ENCODE peak calls at places on chromosomes 16 and 17, in eight cellular contexts. Z is A549, D is PC-3, R is cardiac fibroblast, Y is body of pancreas, Q is fibroblast of mammary gland, P is uterus, O is mammary epithelial cell. S is an unnamed sample.

GRCh38 chr17:38353084-38353604 is 1.5 kb downstream of the SOCS7 start:
- DNase-seq in O (no peak), Y (no peak), Z (no peak), D (no peak), P (no peak), Q (peak; percentile 15), R (no peak), S (no peak)

GRCh38 chr16:12551946-12552345 is 251.7 kb downstream of the CPPED1 start:
- DNase-seq in Q (no peak), Y (no peak), P (no peak), Z (no peak), D (no peak), R (peak; percentile 29), O (no peak), S (no peak)

GRCh38 chr16:84689126-84689525 is 10.7 kb upstream of the USP10 start:
- DNase-seq in Q (peak; percentile 94), Y (no peak), Z (no peak), R (peak; percentile 71), P (no peak), O (peak; percentile 52), D (peak; percentile 35), S (peak; percentile 77)

GRCh38 chr16:78648517-78648916 is 549.1 kb downstream of the WWOX start:
- DNase-seq in P (no peak), Q (peak; percentile 7), O (no peak), Y (no peak), R (peak; percentile 48), Z (no peak), D (no peak), S (no peak)

GRCh38 chr17:65975878-65976277 is 216.1 kb downstream of the CEP112 start:
- DNase-seq in O (no peak), D (no peak), Q (no peak), P (no peak), Y (no peak), R (no peak), Z (no peak), S (peak; percentile 9)

GRCh38 chr17:53118948-53119347 is 703.8 kb upstream of the KIF2B start:
- DNase-seq in R (no peak), P (no peak), D (no peak), Z (no peak), O (no peak), Y (no peak), Q (no peak), S (no peak)

GRCh38 chr17:77451894-77452852 is 311.4 kb downstream of the SEC14L1 start:
- DNase-seq in O (peak; percentile 62), Z (no peak), D (no peak), Q (peak; percentile 67), Y (peak; percentile 65), R (peak; percentile 83), P (peak; percentile 69), S (peak; percentile 83)

GRCh38 chr16:56667581-56668571 is at the start of gene MT1G:
- DNase-seq in Z (no peak), P (no peak), Q (no peak), Y (peak; percentile 91), D (no peak), O (no peak), R (peak; percentile 34), S (no peak)

GRCh38 chr16:59213952-59214351 is 479.8 kb upstream of the GOT2 start:
- DNase-seq in Q (no peak), D (no peak), O (no peak), P (no peak), Z (no peak), R (no peak), Y (no peak), S (no peak)

GRCh38 chr17:50426814-50427787 is 1.1 kb downstream of the ACSF2 start:
- DNase-seq in R (peak; percentile 37), O (peak; percentile 43), P (no peak), Z (peak; percentile 87), D (peak; percentile 57), Q (peak; percentile 14), Y (peak; percentile 26), S (peak; percentile 48)

GRCh38 chr16:4936991-4937781 is at the start of gene PPL:
- DNase-seq in Q (no peak), D (peak; percentile 86), P (peak; percentile 75), R (peak; percentile 35), Z (no peak), Y (peak; percentile 96), O (peak; percentile 78), S (peak; percentile 73)

GRCh38 chr17:29717817-29718216 is 95.1 kb upstream of the CORO6 start:
- DNase-seq in Q (no peak), R (no peak), O (no peak), Y (no peak), D (no peak), P (no peak), Z (no peak), S (no peak)

GRCh38 chr17:32006957-32007462 is at the start of gene LRRC37B:
- DNase-seq in D (peak; percentile 75), O (peak; percentile 76), Y (peak; percentile 81), Q (peak; percentile 59), R (peak; percentile 80), P (peak; percentile 90), Z (peak; percentile 85), S (peak; percentile 79)

GRCh38 chr17:32015245-32016013 is 8.2 kb downstream of the LRRC37B start:
- DNase-seq in Q (peak; percentile 16), R (no peak), O (no peak), P (no peak), D (peak; percentile 86), Z (no peak), Y (no peak), S (peak; percentile 82)

GRCh38 chr17:32007463-32008298 is 498 bp downstream of the LRRC37B start:
- DNase-seq in O (peak; percentile 27), R (peak; percentile 26), D (peak; percentile 24), Z (peak; percentile 45), P (peak; percentile 27), Q (peak; percentile 23), Y (peak; percentile 17), S (peak; percentile 41)

GRCh38 chr17:32009262-32009542 is 2.0 kb downstream of the LRRC37B start:
- DNase-seq in Q (no peak), Y (no peak), P (no peak), Z (no peak), O (no peak), D (no peak), R (no peak), S (no peak)

GRCh38 chr17:32010114-32010513 is 2.9 kb downstream of the LRRC37B start:
- DNase-seq in O (no peak), Z (no peak), D (no peak), Q (no peak), P (no peak), Y (no peak), R (no peak), S (no peak)
- H3K4me3 ChIP-seq in O (no peak overlapping the region), Z (no peak overlapping the region), D (no peak overlapping the region), Q (no peak overlapping the region), P (no peak overlapping the region), Y (no peak overlapping the region), R (no peak overlapping the region), S (no peak overlapping the region)

DNA sequence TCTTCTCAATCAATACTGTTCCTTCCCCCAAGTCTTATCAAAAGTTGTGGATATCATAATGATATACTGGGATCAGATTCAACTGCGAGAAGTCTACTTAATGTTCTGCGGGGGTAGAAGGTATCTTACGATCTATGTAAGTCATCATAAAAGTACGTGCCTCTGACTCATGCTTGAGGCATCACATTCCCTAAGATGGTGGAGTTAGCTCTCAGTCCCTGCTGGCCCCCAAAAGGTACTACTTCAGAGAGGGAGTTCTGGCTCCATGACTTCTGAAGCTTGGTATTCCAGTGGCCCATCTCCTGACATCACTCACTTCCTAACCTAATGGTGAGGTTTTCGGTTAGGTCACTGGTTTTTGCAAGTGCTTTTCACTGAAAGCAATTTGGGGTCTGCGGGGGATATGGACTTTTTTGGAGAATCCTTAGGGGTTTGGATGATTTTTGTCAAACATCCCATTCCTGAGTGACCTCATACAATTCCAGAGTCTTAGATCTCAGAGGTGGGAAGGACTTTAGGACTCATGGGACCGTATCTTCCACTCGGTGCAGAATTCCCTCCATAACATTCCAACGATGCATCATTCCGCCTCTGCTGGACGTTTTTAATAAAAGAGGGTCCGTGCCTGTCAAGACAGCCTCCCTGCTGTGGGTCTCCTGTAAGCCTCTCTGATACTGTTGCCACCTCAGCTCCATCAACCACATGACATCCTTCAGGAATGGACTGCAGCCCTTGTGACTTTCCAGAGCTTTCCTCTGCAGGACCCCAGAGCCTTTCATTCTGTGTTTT is 74.3 kb downstream of the DYNLRB2 start:
- DNase-seq in Q (peak; percentile 73), D (peak; percentile 82), Z (peak; percentile 53), Y (no peak), P (no peak), O (peak; percentile 43), R (peak; percentile 48), S (peak; percentile 16)
- TF ChIP-seq CTCF in Q (no peak), D (no peak), Z (no peak), Y (no peak), P (no peak), O (no peak), R (peak; percentile 46), S (no peak)

GRCh38 chr16:2151188-2152091 is 3.0 kb downstream of the RAB26 start:
- DNase-seq in Y (peak; percentile 15), P (no peak), Z (no peak), D (no peak), O (no peak), R (no peak), Q (peak; percentile 38), S (peak; percentile 33)

GRCh38 chr16:2149630-2150417 is 1.4 kb downstream of the RAB26 start:
- DNase-seq in D (peak; percentile 11), O (no peak), Z (peak; percentile 49), P (no peak), R (no peak), Q (peak; percentile 34), Y (peak; percentile 40), S (peak; percentile 22)

GRCh38 chr16:2152695-2153506 is 2.7 kb upstream of the TRAF7 start:
- DNase-seq in Y (peak; percentile 90), R (no peak), P (no peak), Z (no peak), D (peak; percentile 31), Q (peak; percentile 40), O (peak; percentile 47), S (peak; percentile 35)

GRCh38 chr16:2148714-2149629 is 547 bp downstream of the RAB26 start:
- DNase-seq in O (peak; percentile 48), R (no peak), Y (peak; percentile 69), Q (peak; percentile 32), D (peak; percentile 44), P (no peak), Z (peak; percentile 62), S (peak; percentile 29)

DNA sequence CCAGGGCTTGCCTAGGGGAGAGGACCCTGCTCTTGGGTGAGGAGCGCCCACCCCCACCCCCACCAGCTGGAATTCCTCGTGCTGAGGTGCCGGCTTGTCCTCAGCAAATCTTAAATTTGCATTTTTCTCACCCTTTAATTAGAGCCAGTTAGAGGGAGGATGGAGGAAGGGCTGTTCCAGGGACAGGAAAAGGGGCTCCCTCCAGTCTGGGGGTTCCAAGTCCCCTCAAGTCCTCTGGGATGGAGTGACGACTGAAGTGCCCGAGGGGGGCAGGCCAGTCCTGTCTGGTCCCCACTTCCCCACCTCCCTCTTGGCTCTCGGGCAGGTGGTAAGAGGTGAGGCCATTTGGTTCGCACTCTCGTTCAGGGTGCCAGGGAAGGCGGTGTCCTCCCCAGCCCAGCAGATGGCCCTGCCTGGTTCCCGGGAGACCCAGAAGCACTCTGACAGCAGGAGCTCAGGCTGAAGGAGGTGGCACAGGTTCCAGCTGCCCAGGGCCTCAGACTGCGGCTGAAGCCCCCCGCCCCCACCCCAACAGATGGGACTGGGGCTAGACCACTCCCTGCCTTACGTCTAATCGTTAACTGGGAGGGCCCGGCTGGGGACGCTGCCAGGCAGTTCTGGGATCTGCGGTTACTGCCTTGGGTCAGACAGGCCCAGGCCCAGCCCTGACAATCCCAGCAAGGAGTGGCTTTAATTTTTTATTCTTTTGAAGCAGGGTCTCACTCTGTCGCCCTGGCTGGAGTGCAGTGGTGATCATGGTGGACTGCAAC is 2.2 kb downstream of the RAB26 start:
- DNase-seq in Q (peak; percentile 73), D (peak; percentile 43), P (no peak), Y (peak; percentile 78), Z (peak; percentile 66), R (peak; percentile 49), O (peak; percentile 69), S (peak; percentile 59)
- H3K4me3 ChIP-seq in Q (no peak overlapping the region), D (peak overlapping the region; percentile 67), P (no peak overlapping the region), Y (no peak overlapping the region), Z (peak overlapping the region; percentile 88), R (no peak overlapping the region), O (no peak overlapping the region), S (no peak overlapping the region)

GRCh38 chr17:81095608-81095888 is 60.6 kb downstream of the BAIAP2 start:
- DNase-seq in Y (no peak), Q (no peak), Z (no peak), P (no peak), R (no peak), D (no peak), O (no peak), S (no peak)
- TF ChIP-seq CTCF in Y (no peak), Q (no peak), Z (no peak), P (no peak), R (no peak), D (no peak), O (no peak), S (no peak)

S was measured in epithelial cell of esophagus.